ENCODE peak calls at places on chromosomes 4 and X, in seven cellular contexts. R is anterior cingulate cortex; E is stimulated activated CD8-positive, alpha-beta memory T cell treated with anti-CD3 and anti-CD28 coated beads, Interleukin-2, amount 100 ng/mL, for 48 hours; C is smooth muscle cell of the brain vasculature; X is C1 segment of cervical spinal cord; W is OCI-M1; D is left lung. Z is an unnamed sample.

GRCh38 chr4:92461732-92462131 is 158.0 kb downstream of the GRID2 start:
- DNase-seq in R (no peak), E (no peak), C (no peak), X (no peak), W (peak; percentile 65), D (no peak), Z (no peak)

GRCh38 chrX:40971736-40972135 is 113.5 kb upstream of the USP9X start:
- DNase-seq in R (no peak), E (no peak), C (no peak), X (no peak), W (no peak), D (no peak), Z (no peak)

GRCh38 chr4:72468904-72469502 is 100.0 kb downstream of the ADAMTS3 start:
- DNase-seq in R (no peak), E (no peak), C (peak; percentile 20), X (no peak), W (peak; percentile 67), D (no peak), Z (no peak)

GRCh38 chrX:96994088-96994487 is 110.4 kb downstream of the RPA4 start:
- DNase-seq in R (no peak), E (no peak), C (no peak), X (no peak), W (no peak), D (no peak), Z (no peak)

GRCh38 chrX:40095588-40096394 is 2.0 kb downstream of the BCOR start:
- DNase-seq in R (no peak), E (no peak), C (no peak), X (no peak), W (peak; percentile 68), D (peak; percentile 86), Z (no peak)

GRCh38 chr4:655735-656151 is 18.3 kb downstream of the ATP5ME start:
- DNase-seq in R (no peak), E (no peak), C (no peak), X (no peak), W (no peak), D (peak; percentile 71), Z (no peak)

GRCh38 chrX:9759340-9759739 is 6.3 kb downstream of the GPR143 start:
- DNase-seq in R (no peak), E (no peak), C (no peak), X (no peak), W (no peak), D (no peak), Z (no peak)

GRCh38 chrX:1384738-1385250 is 7.1 kb downstream of the SLC25A6 start:
- DNase-seq in R (no peak), E (no peak), C (no peak), X (no peak), W (no peak), D (no peak), Z (no peak)

GRCh38 chr4:100288167-100288566 is 97.9 kb upstream of the DDIT4L start:
- DNase-seq in R (no peak), E (no peak), C (no peak), X (no peak), W (no peak), D (no peak), Z (no peak)

GRCh38 chr4:10179957-10180602 is 63.5 kb upstream of the WDR1 start:
- DNase-seq in R (no peak), E (no peak), C (no peak), X (no peak), W (no peak), D (no peak), Z (no peak)

GRCh38 chr4:8904666-8905065 is 33.0 kb upstream of the HMX1 start:
- DNase-seq in R (no peak), E (no peak), C (no peak), X (no peak), W (no peak), D (peak; percentile 38), Z (no peak)

GRCh38 chr4:93633721-93634120 is 194.8 kb upstream of the ATOH1 start:
- DNase-seq in R (no peak), E (no peak), C (no peak), X (no peak), W (no peak), D (no peak), Z (no peak)

Z was measured in central memory CD8-positive, alpha-beta T cell.